ENCODE peak calls at places on chromosomes 3 and 15, in seven cellular contexts. One of them, this sample, is unnamed.
A peak's percentile ranks its signal among the peaks of the same experiment; 100 is the strongest.

GRCh38 chr3:119580148-119580760 is 962 bp downstream of the ADPRH start:
- DNase-seq in fibroblast of the aortic adventitia: no peak
- DNase-seq in A549: peak; percentile 15
- DNase-seq in RWPE2: no peak
- DNase-seq in esophagus muscularis mucosa: no peak
- DNase-seq in NB4: peak; percentile 71
- DNase-seq in HCT116: no peak
- DNase-seq in this sample: no peak

GRCh38 chr3:133127381-133127780 is 89.2 kb downstream of the TMEM108 start:
- DNase-seq in fibroblast of the aortic adventitia: no peak
- DNase-seq in A549: no peak
- DNase-seq in RWPE2: no peak
- DNase-seq in esophagus muscularis mucosa: no peak
- DNase-seq in NB4: no peak
- DNase-seq in HCT116: no peak
- DNase-seq in this sample: no peak

GRCh38 chr3:127978636-127979035 is 63.6 kb downstream of the KBTBD12 start:
- DNase-seq in fibroblast of the aortic adventitia: peak; percentile 13
- DNase-seq in A549: no peak
- DNase-seq in RWPE2: no peak
- DNase-seq in esophagus muscularis mucosa: peak; percentile 42
- DNase-seq in NB4: no peak
- DNase-seq in HCT116: no peak
- DNase-seq in this sample: no peak

GRCh38 chr15:73885954-73886700 is 12.8 kb downstream of the TBC1D21 start:
- DNase-seq in fibroblast of the aortic adventitia: no peak
- DNase-seq in A549: no peak
- DNase-seq in RWPE2: peak; percentile 64
- DNase-seq in esophagus muscularis mucosa: no peak
- DNase-seq in NB4: no peak
- DNase-seq in HCT116: no peak
- DNase-seq in this sample: peak; percentile 55

GRCh38 chr3:43971486-43971885 is 270.2 kb upstream of the TOPAZ1 start:
- DNase-seq in fibroblast of the aortic adventitia: no peak
- DNase-seq in A549: no peak
- DNase-seq in RWPE2: no peak
- DNase-seq in esophagus muscularis mucosa: peak; percentile 74
- DNase-seq in NB4: no peak
- DNase-seq in HCT116: no peak
- DNase-seq in this sample: no peak

GRCh38 chr3:181210275-181210674 is 220.7 kb upstream of the DNAJC19 start:
- DNase-seq in fibroblast of the aortic adventitia: peak; percentile 57
- DNase-seq in A549: no peak
- DNase-seq in RWPE2: no peak
- DNase-seq in esophagus muscularis mucosa: no peak
- DNase-seq in NB4: peak; percentile 30
- DNase-seq in HCT116: peak; percentile 12
- DNase-seq in this sample: no peak

GRCh38 chr3:152969557-152970300 is 134.8 kb downstream of the P2RY1 start:
- DNase-seq in fibroblast of the aortic adventitia: peak; percentile 25
- DNase-seq in A549: peak; percentile 11
- DNase-seq in RWPE2: no peak
- DNase-seq in esophagus muscularis mucosa: no peak
- DNase-seq in NB4: no peak
- DNase-seq in HCT116: no peak
- DNase-seq in this sample: no peak

GRCh38 chr3:62201438-62202035 is 171.8 kb downstream of the FEZF2 start:
- DNase-seq in fibroblast of the aortic adventitia: peak; percentile 58
- DNase-seq in A549: peak; percentile 16
- DNase-seq in RWPE2: no peak
- DNase-seq in esophagus muscularis mucosa: no peak
- DNase-seq in NB4: peak; percentile 27
- DNase-seq in HCT116: peak; percentile 16
- DNase-seq in this sample: no peak

GRCh38 chr15:34304613-34305012 is 33.0 kb downstream of the SLC12A6 start:
- DNase-seq in fibroblast of the aortic adventitia: peak; percentile 83
- DNase-seq in A549: no peak
- DNase-seq in RWPE2: no peak
- DNase-seq in esophagus muscularis mucosa: no peak
- DNase-seq in NB4: no peak
- DNase-seq in HCT116: no peak
- DNase-seq in this sample: no peak

GRCh38 chr15:99628374-99629001 is 62.7 kb downstream of the MEF2A start:
- DNase-seq in fibroblast of the aortic adventitia: no peak
- DNase-seq in A549: no peak
- DNase-seq in RWPE2: no peak
- DNase-seq in esophagus muscularis mucosa: no peak
- DNase-seq in NB4: no peak
- DNase-seq in HCT116: no peak
- DNase-seq in this sample: no peak

GRCh38 chr3:50385741-50386140 is 26.4 kb upstream of the TMEM115 start:
- DNase-seq in fibroblast of the aortic adventitia: no peak
- DNase-seq in A549: no peak
- DNase-seq in RWPE2: no peak
- DNase-seq in esophagus muscularis mucosa: no peak
- DNase-seq in NB4: no peak
- DNase-seq in HCT116: no peak
- DNase-seq in this sample: no peak

GRCh38 chr3:125163739-125164601 is 48.6 kb downstream of the SLC12A8 start:
- DNase-seq in fibroblast of the aortic adventitia: peak; percentile 66
- DNase-seq in A549: no peak
- DNase-seq in RWPE2: no peak
- DNase-seq in esophagus muscularis mucosa: no peak
- DNase-seq in NB4: peak; percentile 51
- DNase-seq in HCT116: no peak
- DNase-seq in this sample: no peak

GRCh38 chr3:178384302-178384939 is 151.8 kb upstream of the KCNMB2 start:
- DNase-seq in fibroblast of the aortic adventitia: peak; percentile 49
- DNase-seq in A549: no peak
- DNase-seq in RWPE2: no peak
- DNase-seq in esophagus muscularis mucosa: no peak
- DNase-seq in NB4: no peak
- DNase-seq in HCT116: no peak
- DNase-seq in this sample: no peak

GRCh38 chr15:68373028-68373427 is 58.9 kb downstream of the ITGA11 start:
- DNase-seq in fibroblast of the aortic adventitia: no peak
- DNase-seq in A549: no peak
- DNase-seq in RWPE2: peak; percentile 22
- DNase-seq in esophagus muscularis mucosa: no peak
- DNase-seq in NB4: no peak
- DNase-seq in HCT116: no peak
- DNase-seq in this sample: no peak

GRCh38 chr15:52790166-52790708 is at the start of gene ONECUT1:
- DNase-seq in fibroblast of the aortic adventitia: peak; percentile 11
- DNase-seq in A549: peak; percentile 79
- DNase-seq in RWPE2: no peak
- DNase-seq in esophagus muscularis mucosa: no peak
- DNase-seq in NB4: peak; percentile 62
- DNase-seq in HCT116: no peak
- DNase-seq in this sample: no peak

GRCh38 chr3:58332575-58333179 is at the start of gene PXK:
- DNase-seq in fibroblast of the aortic adventitia: peak; percentile 68
- DNase-seq in A549: peak; percentile 42
- DNase-seq in RWPE2: peak; percentile 68
- DNase-seq in esophagus muscularis mucosa: no peak
- DNase-seq in NB4: peak; percentile 92
- DNase-seq in HCT116: peak; percentile 27
- DNase-seq in this sample: no peak

GRCh38 chr3:58334013-58334321 is 1.3 kb downstream of the PXK start:
- DNase-seq in fibroblast of the aortic adventitia: no peak
- DNase-seq in A549: no peak
- DNase-seq in RWPE2: no peak
- DNase-seq in esophagus muscularis mucosa: no peak
- DNase-seq in NB4: peak; percentile 37
- DNase-seq in HCT116: no peak
- DNase-seq in this sample: no peak

GRCh38 chr3:58331593-58332152 is 1.0 kb upstream of the PXK start:
- DNase-seq in fibroblast of the aortic adventitia: no peak
- DNase-seq in A549: no peak
- DNase-seq in RWPE2: no peak
- DNase-seq in esophagus muscularis mucosa: no peak
- DNase-seq in NB4: no peak
- DNase-seq in HCT116: no peak
- DNase-seq in this sample: no peak

GRCh38 chr3:58335432-58335947 is 2.8 kb downstream of the PXK start:
- DNase-seq in fibroblast of the aortic adventitia: no peak
- DNase-seq in A549: no peak
- DNase-seq in RWPE2: no peak
- DNase-seq in esophagus muscularis mucosa: no peak
- DNase-seq in NB4: no peak
- DNase-seq in HCT116: no peak
- DNase-seq in this sample: no peak

GRCh38 chr3:58333206-58334012 is 717 bp downstream of the PXK start:
- DNase-seq in fibroblast of the aortic adventitia: peak; percentile 42
- DNase-seq in A549: no peak
- DNase-seq in RWPE2: no peak
- DNase-seq in esophagus muscularis mucosa: no peak
- DNase-seq in NB4: peak; percentile 68
- DNase-seq in HCT116: no peak
- DNase-seq in this sample: no peak
- TF ChIP-seq CTCF in fibroblast of the aortic adventitia: peak; percentile 4
- TF ChIP-seq CTCF in A549: no peak
- TF ChIP-seq CTCF in RWPE2: no peak
- TF ChIP-seq CTCF in esophagus muscularis mucosa: no peak
- TF ChIP-seq CTCF in NB4: no peak
- TF ChIP-seq CTCF in HCT116: no peak
- TF ChIP-seq CTCF in this sample: peak; percentile 68

GRCh38 chr3:158109295-158109803 is 540 bp upstream of the RSRC1 start:
- DNase-seq in fibroblast of the aortic adventitia: no peak
- DNase-seq in A549: no peak
- DNase-seq in RWPE2: no peak
- DNase-seq in esophagus muscularis mucosa: no peak
- DNase-seq in NB4: no peak
- DNase-seq in HCT116: no peak
- DNase-seq in this sample: no peak

GRCh38 chr3:158111861-158112260 is 2.0 kb downstream of the RSRC1 start:
- DNase-seq in fibroblast of the aortic adventitia: no peak
- DNase-seq in A549: no peak
- DNase-seq in RWPE2: no peak
- DNase-seq in esophagus muscularis mucosa: no peak
- DNase-seq in NB4: peak; percentile 72
- DNase-seq in HCT116: no peak
- DNase-seq in this sample: no peak

GRCh38 chr3:158108596-158108995 is 1.3 kb upstream of the RSRC1 start:
- DNase-seq in fibroblast of the aortic adventitia: no peak
- DNase-seq in A549: no peak
- DNase-seq in RWPE2: no peak
- DNase-seq in esophagus muscularis mucosa: no peak
- DNase-seq in NB4: no peak
- DNase-seq in HCT116: no peak
- DNase-seq in this sample: no peak

GRCh38 chr3:158110658-158111018 is 749 bp downstream of the RSRC1 start:
- DNase-seq in fibroblast of the aortic adventitia: no peak
- DNase-seq in A549: no peak
- DNase-seq in RWPE2: no peak
- DNase-seq in esophagus muscularis mucosa: no peak
- DNase-seq in NB4: no peak
- DNase-seq in HCT116: no peak
- DNase-seq in this sample: no peak

DNA sequence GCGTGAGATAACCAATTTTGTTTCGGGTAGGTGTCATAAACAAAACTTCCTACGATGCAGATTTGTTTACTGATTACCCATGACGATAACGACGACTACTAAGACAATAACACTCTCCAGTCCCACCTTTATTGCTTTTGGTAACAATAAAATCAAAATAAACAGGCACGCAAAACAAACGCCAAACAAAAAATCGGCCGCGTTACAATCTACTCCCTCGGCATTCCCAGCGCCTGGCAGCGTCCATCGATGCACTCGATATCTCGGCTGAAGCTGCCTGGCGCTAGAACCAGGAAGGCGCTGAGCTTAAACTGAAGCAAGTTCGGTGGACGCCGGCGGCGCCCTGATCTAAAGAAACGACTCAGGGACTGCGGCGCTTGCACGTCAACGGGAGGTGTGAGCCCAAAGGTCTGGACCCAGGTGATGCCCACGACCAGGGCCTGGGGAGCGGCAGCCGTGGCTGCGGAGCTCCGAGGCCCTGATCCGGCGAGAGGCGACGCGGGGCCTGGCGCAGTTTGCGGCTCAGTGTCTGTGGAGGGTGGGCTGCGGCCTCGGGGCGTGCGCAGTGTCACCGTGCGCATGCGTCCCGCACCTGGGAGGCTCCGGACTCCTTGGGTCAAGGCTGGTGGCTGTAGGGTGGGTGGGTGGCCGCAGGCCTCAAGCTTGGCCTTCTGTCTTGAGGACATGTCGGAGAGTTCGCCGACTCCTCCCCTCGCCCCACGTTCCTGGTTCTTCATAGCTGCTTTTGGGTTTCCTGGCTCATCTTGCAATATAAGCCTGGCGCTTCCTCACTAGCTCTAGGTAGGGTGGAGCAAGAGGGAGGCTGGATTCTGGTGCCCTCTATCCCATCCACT is at the start of gene RSRC1:
- DNase-seq in fibroblast of the aortic adventitia: peak; percentile 87
- DNase-seq in A549: peak; percentile 67
- DNase-seq in RWPE2: peak; percentile 87
- DNase-seq in esophagus muscularis mucosa: no peak
- DNase-seq in NB4: peak; percentile 90
- DNase-seq in HCT116: peak; percentile 89
- DNase-seq in this sample: peak; percentile 91
- TF ChIP-seq CTCF in fibroblast of the aortic adventitia: no peak
- TF ChIP-seq CTCF in A549: no peak
- TF ChIP-seq CTCF in RWPE2: no peak
- TF ChIP-seq CTCF in esophagus muscularis mucosa: no peak
- TF ChIP-seq CTCF in NB4: no peak
- TF ChIP-seq CTCF in HCT116: no peak
- TF ChIP-seq CTCF in this sample: no peak

DNA sequence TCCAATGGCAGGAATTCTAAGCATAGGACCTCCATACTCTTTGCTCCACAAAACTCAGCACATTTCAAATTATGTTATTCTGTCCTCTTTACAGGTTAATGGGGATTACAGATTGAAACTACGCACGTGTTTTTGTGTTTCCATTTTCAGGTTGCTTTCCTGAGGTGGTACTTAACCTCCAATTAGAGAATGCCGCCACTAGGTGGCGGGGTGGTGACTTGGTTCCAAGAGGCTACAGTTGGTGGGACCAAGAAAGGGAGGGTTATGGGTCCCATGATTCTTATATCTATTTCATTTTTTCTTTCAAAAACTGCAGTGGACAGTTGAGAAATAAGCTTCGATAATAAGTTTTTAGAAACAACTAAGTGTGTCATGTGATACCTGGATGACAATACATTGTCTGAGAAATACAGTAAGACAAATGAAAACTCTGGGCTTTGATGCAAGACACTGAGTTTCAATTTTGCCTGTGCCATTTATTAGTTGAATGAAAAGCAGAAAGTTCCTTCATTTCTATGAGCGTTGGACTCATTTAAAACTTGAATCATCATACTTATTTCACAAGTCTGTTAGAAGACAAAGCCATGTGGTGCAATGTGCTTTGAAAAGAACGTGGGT is 539.0 kb downstream of the FGF12 start:
- DNase-seq in fibroblast of the aortic adventitia: peak; percentile 25
- DNase-seq in A549: peak; percentile 21
- DNase-seq in RWPE2: no peak
- DNase-seq in esophagus muscularis mucosa: no peak
- DNase-seq in NB4: peak; percentile 58
- DNase-seq in HCT116: peak; percentile 47
- DNase-seq in this sample: no peak
- TF ChIP-seq CTCF in fibroblast of the aortic adventitia: peak; percentile 54
- TF ChIP-seq CTCF in A549: peak; percentile 57
- TF ChIP-seq CTCF in RWPE2: peak; percentile 82
- TF ChIP-seq CTCF in esophagus muscularis mucosa: peak; percentile 56
- TF ChIP-seq CTCF in NB4: peak; percentile 73
- TF ChIP-seq CTCF in HCT116: peak; percentile 80
- TF ChIP-seq CTCF in this sample: peak; percentile 71

GRCh38 chr15:78540135-78540954 is at the start of gene PSMA4:
- DNase-seq in fibroblast of the aortic adventitia: peak; percentile 85
- DNase-seq in A549: peak; percentile 97
- DNase-seq in RWPE2: peak; percentile 89
- DNase-seq in esophagus muscularis mucosa: peak; percentile 98
- DNase-seq in NB4: peak; percentile 94
- DNase-seq in HCT116: peak; percentile 48
- DNase-seq in this sample: peak; percentile 95
- TF ChIP-seq CTCF in fibroblast of the aortic adventitia: peak; percentile 29
- TF ChIP-seq CTCF in A549: no peak
- TF ChIP-seq CTCF in RWPE2: no peak
- TF ChIP-seq CTCF in esophagus muscularis mucosa: peak; percentile 25
- TF ChIP-seq CTCF in NB4: no peak
- TF ChIP-seq CTCF in HCT116: no peak
- TF ChIP-seq CTCF in this sample: peak; percentile 60